ENCODE peak calls at places on chromosome 1, in seven cellular contexts. Q, I, T, B, R, W and S are unnamed samples.

GRCh38 chr1:44409019-44409602 is 4.1 kb downstream of the RNF220 start:
- DNase-seq in W (no peak), T (no peak), Q (no peak), R (no peak), I (no peak), B (no peak), S (no peak)

GRCh38 chr1:227902641-227902990 is 45.1 kb downstream of the WNT9A start:
- DNase-seq in I (no peak), B (no peak), R (no peak), W (no peak), Q (no peak), T (no peak), S (peak)

GRCh38 chr1:218371927-218372672 is 27.0 kb downstream of the TGFB2 start:
- DNase-seq in R (peak), B (no peak), W (no peak), T (no peak), I (no peak), Q (no peak), S (no peak)

GRCh38 chr1:152190589-152190988 is 31.6 kb upstream of the RPTN start:
- DNase-seq in Q (no peak), T (no peak), R (no peak), B (no peak), W (no peak), I (no peak), S (no peak)

GRCh38 chr1:239922778-239923522 is 168.7 kb upstream of the FMN2 start:
- DNase-seq in B (no peak), R (no peak), Q (no peak), W (no peak), I (no peak), T (no peak), S (no peak)

GRCh38 chr1:11059990-11060948 is at the start of gene SRM:
- DNase-seq in Q (peak), B (peak), W (peak), R (peak), I (peak), T (peak), S (peak)

GRCh38 chr1:9041116-9041779 is 15.0 kb upstream of the SLC2A7 start:
- DNase-seq in Q (no peak), R (no peak), B (no peak), I (no peak), W (no peak), T (no peak), S (peak)

GRCh38 chr1:6307099-6307498 is 46.2 kb upstream of the GPR153 start:
- DNase-seq in B (no peak), I (no peak), W (no peak), T (no peak), Q (no peak), R (no peak), S (no peak)

GRCh38 chr1:240285541-240285940 is 193.9 kb downstream of the FMN2 start:
- DNase-seq in R (no peak), T (no peak), I (no peak), B (no peak), Q (no peak), W (no peak), S (no peak)

GRCh38 chr1:70314706-70315304 is 39.7 kb downstream of the ANKRD13C start:
- DNase-seq in I (peak), Q (no peak), T (no peak), B (no peak), R (no peak), W (no peak), S (no peak)

GRCh38 chr1:210262167-210262896 is 29.7 kb downstream of the SERTAD4 start:
- DNase-seq in R (no peak), T (peak), B (no peak), W (no peak), Q (no peak), I (no peak), S (no peak)

GRCh38 chr1:93846151-93846928 is 32.7 kb downstream of the DNTTIP2 start:
- DNase-seq in R (peak), W (peak), Q (peak), B (peak), T (peak), I (peak), S (peak)

GRCh38 chr1:9391620-9392019 is 98.9 kb downstream of the SPSB1 start:
- DNase-seq in W (no peak), R (no peak), B (no peak), T (no peak), Q (no peak), I (no peak), S (no peak)

GRCh38 chr1:44849575-44850132 is 6.6 kb upstream of the PTCH2 start:
- DNase-seq in T (no peak), B (no peak), Q (peak), W (no peak), I (no peak), R (no peak), S (no peak)

GRCh38 chr1:48105167-48105566 is 108.0 kb upstream of the TRABD2B start:
- DNase-seq in Q (no peak), W (no peak), R (no peak), T (no peak), B (no peak), I (peak), S (no peak)

GRCh38 chr1:59498640-59499039 is 201.7 kb downstream of the FGGY start:
- DNase-seq in Q (no peak), T (no peak), W (no peak), I (no peak), R (no peak), B (no peak), S (no peak)

GRCh38 chr1:234737915-234738314 is 127.9 kb upstream of the IRF2BP2 start:
- DNase-seq in B (no peak), Q (no peak), R (peak), I (peak), T (no peak), W (no peak), S (no peak)

GRCh38 chr1:227357229-227358078 is 39.2 kb upstream of the CDC42BPA start:
- DNase-seq in R (no peak), W (no peak), Q (no peak), T (peak), I (no peak), B (peak), S (peak)

GRCh38 chr1:17060129-17060868 is 6.5 kb upstream of the SDHB start:
- DNase-seq in T (no peak), I (no peak), W (no peak), B (peak), Q (no peak), R (no peak), S (no peak)

GRCh38 chr1:105686026-105686425 is 1370.4 kb upstream of the PRMT6 start:
- DNase-seq in B (peak), T (no peak), I (no peak), Q (no peak), W (no peak), R (no peak), S (no peak)

GRCh38 chr1:190176776-190177175 is 300.9 kb downstream of the BRINP3 start:
- DNase-seq in W (no peak), Q (no peak), R (no peak), I (no peak), T (no peak), B (no peak), S (no peak)

GRCh38 chr1:212820969-212821368 is 26.5 kb downstream of the SPATA45 start:
- DNase-seq in W (no peak), I (no peak), T (no peak), R (no peak), Q (no peak), B (no peak), S (no peak)

GRCh38 chr1:162177126-162177525 is 107.6 kb downstream of the NOS1AP start:
- DNase-seq in R (no peak), Q (no peak), W (no peak), B (no peak), T (no peak), I (peak), S (no peak)

GRCh38 chr1:160626560-160627342 is 20.1 kb downstream of the SLAMF1 start:
- DNase-seq in W (no peak), T (no peak), B (no peak), R (no peak), I (no peak), Q (no peak), S (no peak)

GRCh38 chr1:229319487-229319886 is 23.4 kb downstream of the CCSAP start:
- DNase-seq in I (no peak), T (no peak), R (no peak), W (no peak), B (no peak), Q (no peak), S (no peak)

GRCh38 chr1:224317383-224318045 is 12.5 kb downstream of the NVL start:
- DNase-seq in R (peak), B (no peak), I (no peak), Q (no peak), T (no peak), W (no peak), S (no peak)

GRCh38 chr1:15279576-15280230 is 32.7 kb downstream of the FHAD1 start:
- DNase-seq in Q (no peak), W (no peak), T (no peak), B (no peak), R (no peak), I (no peak), S (no peak)

GRCh38 chr1:243944429-243945160 is 94.6 kb upstream of the AKT3 start:
- DNase-seq in B (no peak), R (no peak), W (no peak), I (peak), T (peak), Q (no peak), S (no peak)

GRCh38 chr1:56329970-56330369 is 249.4 kb downstream of the PLPP3 start:
- DNase-seq in I (no peak), R (no peak), Q (no peak), T (no peak), W (no peak), B (no peak), S (no peak)

GRCh38 chr1:37439672-37439995 is 34.7 kb upstream of the ZC3H12A start:
- DNase-seq in B (no peak), T (no peak), R (no peak), Q (no peak), I (peak), W (no peak), S (no peak)

GRCh38 chr1:89884718-89885596 is 64.1 kb downstream of the LRRC8D start:
- DNase-seq in W (no peak), T (no peak), I (no peak), R (no peak), B (no peak), Q (no peak), S (no peak)

GRCh38 chr1:15426492-15427279 is 11.6 kb upstream of the CTRC start:
- DNase-seq in T (no peak), I (no peak), B (no peak), W (no peak), Q (no peak), R (no peak), S (no peak)

GRCh38 chr1:31872658-31873636 is 57.1 kb upstream of the SPOCD1 start:
- DNase-seq in B (no peak), R (no peak), T (no peak), Q (no peak), W (no peak), I (peak), S (no peak)

GRCh38 chr1:191405417-191405816 is 752.8 kb upstream of the RGS18 start:
- DNase-seq in Q (no peak), T (no peak), B (no peak), I (no peak), W (no peak), R (no peak), S (no peak)